ENCODE peak calls at places on chromosomes 7 and 10, in six cellular contexts. G is sigmoid colon, V is A549, Q is esophagus squamous epithelium, S is uterus, F is esophagus muscularis mucosa. J is an unnamed sample.
A peak's percentile ranks its signal among the peaks of the same experiment; 100 is the strongest.

GRCh38 chr10:96890172-96890513 is 58.0 kb downstream of the LCOR start:
- DNase-seq in S (no peak), Q (no peak), V (no peak), F (no peak), G (no peak), J (no peak)

GRCh38 chr7:57201895-57202210 is 69.6 kb upstream of the ZNF479 start:
- DNase-seq in V (no peak), F (no peak), G (no peak), S (no peak), Q (no peak), J (no peak)

GRCh38 chr10:101732096-101732495 is 37.1 kb upstream of the FBXW4 start:
- DNase-seq in V (no peak), G (no peak), F (no peak), S (no peak), Q (no peak), J (no peak)

GRCh38 chr10:62870866-62871265 is 54.7 kb upstream of the EGR2 start:
- DNase-seq in G (no peak), V (no peak), F (no peak), Q (no peak), S (no peak), J (no peak)

GRCh38 chr7:154892459-154892858 is 110.5 kb downstream of the PAXIP1 start:
- DNase-seq in Q (no peak), G (no peak), F (no peak), S (no peak), V (no peak), J (no peak)

GRCh38 chr7:124459101-124460052 is 306.2 kb downstream of the GPR37 start:
- DNase-seq in Q (no peak), S (no peak), F (no peak), G (peak; percentile 66), V (no peak), J (no peak)

GRCh38 chr10:111379521-111379920 is 302.7 kb downstream of the ADRA2A start:
- DNase-seq in Q (no peak), S (no peak), V (no peak), G (no peak), F (no peak), J (no peak)

GRCh38 chr10:59872892-59873463 is 33.4 kb downstream of the CCDC6 start:
- DNase-seq in Q (peak; percentile 6), F (peak; percentile 92), V (no peak), S (peak; percentile 74), G (peak; percentile 92), J (no peak)

GRCh38 chr10:58107506-58107905 is 160.2 kb downstream of the IPMK start:
- DNase-seq in Q (no peak), G (no peak), S (no peak), F (no peak), V (no peak), J (no peak)

GRCh38 chr10:65787571-65787970 is 1138.3 kb upstream of the LRRTM3 start:
- DNase-seq in G (no peak), V (no peak), S (no peak), F (no peak), Q (no peak), J (no peak)

GRCh38 chr10:101140084-101140949 is 9.2 kb downstream of the TLX1 start:
- DNase-seq in S (no peak), F (no peak), V (no peak), G (no peak), Q (no peak), J (no peak)

GRCh38 chr7:141073173-141073640 is 657 bp upstream of the TMEM178B start:
- DNase-seq in V (peak; percentile 20), F (no peak), S (peak; percentile 20), G (no peak), Q (no peak), J (no peak)

GRCh38 chr7:5064391-5065106 is 18.9 kb downstream of the RBAK start:
- DNase-seq in G (no peak), S (no peak), F (no peak), V (no peak), Q (no peak), J (no peak)
- H3K4me3 ChIP-seq in G (no peak overlapping the region), S (no peak overlapping the region), F (no peak overlapping the region), V (no peak overlapping the region), Q (peak overlapping the region; percentile 10), J (no peak overlapping the region)

DNA sequence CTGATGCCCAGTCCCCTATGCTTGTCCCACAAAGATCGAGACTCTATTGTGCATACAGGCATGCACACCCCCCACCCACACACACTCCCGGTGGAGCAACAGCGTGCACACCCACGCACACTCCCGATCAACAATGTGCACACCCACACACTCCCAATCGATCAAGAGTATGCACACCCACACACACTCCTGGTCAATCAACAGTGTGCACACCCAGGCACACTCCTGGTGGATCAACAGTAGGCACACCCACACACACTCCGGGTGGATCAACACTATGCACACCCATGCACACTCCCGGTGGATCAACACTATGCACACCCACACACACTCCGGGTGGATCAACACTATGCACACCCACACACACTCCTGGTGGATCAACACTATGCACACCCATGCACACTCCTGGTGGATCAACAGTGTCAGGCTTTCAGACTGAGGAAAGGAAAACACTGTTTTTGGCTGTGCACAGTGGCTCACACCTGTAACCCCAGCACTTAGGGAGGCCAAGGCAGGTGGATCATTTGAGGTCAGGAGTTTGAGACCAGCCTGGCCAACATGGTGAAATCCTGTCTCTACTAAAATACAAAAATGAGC is 118.8 kb downstream of the PTPRN2 start:
- DNase-seq in S (no peak), Q (no peak), V (no peak), F (no peak), G (no peak), J (no peak)
- H3K27ac ChIP-seq in S (no peak overlapping the region), Q (no peak overlapping the region), V (no peak overlapping the region), F (no peak overlapping the region), G (no peak overlapping the region), J (no peak overlapping the region)

DNA sequence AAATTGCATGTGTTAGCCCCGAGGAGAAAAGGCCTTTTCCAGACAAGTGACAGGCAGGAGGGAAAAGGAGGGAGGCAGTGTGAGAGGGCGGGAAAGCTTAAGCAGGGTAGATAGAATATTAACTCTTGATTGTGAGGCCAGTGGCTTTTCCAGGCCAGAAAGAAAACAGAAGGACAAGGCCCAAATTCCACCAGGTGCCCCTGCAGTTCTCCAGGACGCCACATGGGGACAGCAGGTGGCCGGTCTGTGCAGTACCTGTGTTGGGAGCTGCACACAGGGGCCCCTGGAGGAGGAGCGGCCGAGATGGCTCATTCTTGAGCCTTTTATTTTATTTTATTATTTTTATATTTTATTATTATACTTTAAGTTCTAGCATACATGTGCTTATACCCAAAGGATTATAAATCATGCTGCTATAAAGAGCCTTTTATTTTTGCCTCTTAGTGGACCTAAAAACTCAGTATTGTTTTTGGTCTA is 141.3 kb upstream of the KLF14 start:
- DNase-seq in Q (no peak), S (no peak), V (peak; percentile 75), G (no peak), F (no peak), J (no peak)
- TF ChIP-seq POLR2A in Q (no peak), S (no peak), V (no peak), G (no peak), F (no peak), J (no peak)

GRCh38 chr7:101686030-101686429 is 56.9 kb upstream of the MYL10 start:
- DNase-seq in V (no peak), S (no peak), G (no peak), Q (no peak), F (no peak), J (no peak)
- H3K4me3 ChIP-seq in V (no peak overlapping the region), S (no peak overlapping the region), G (no peak overlapping the region), Q (no peak overlapping the region), F (no peak overlapping the region), J (no peak overlapping the region)

J was measured in vagina.